ENCODE peak calls at places on chromosomes 5 and 9, in eight cellular contexts. L is T-helper 1 cell; Y is activated effector memory CD4-positive, alpha-beta T cell treated with anti-CD3 and anti-CD28 coated beads, Interleukin-2, amount 50 U/mL, for 16 hours; D is ovary; G is Calu3; C is lung; O is mesenteric fat pad; E is esophagus squamous epithelium. Q is an unnamed sample.
A peak's percentile ranks its signal among the peaks of the same experiment; 100 is the strongest.

GRCh38 chr5:81854485-81854884 is 103.6 kb upstream of the SSBP2 start:
- DNase-seq in Y (no peak), E (no peak), G (no peak), L (no peak), D (no peak), O (no peak), C (no peak), Q (no peak)

GRCh38 chr5:172043822-172044221 is 37.4 kb upstream of the FBXW11 start:
- DNase-seq in O (no peak), D (no peak), C (no peak), G (no peak), E (no peak), L (no peak), Y (no peak), Q (no peak)

GRCh38 chr5:119285070-119285916 is 70.5 kb upstream of the TNFAIP8 start:
- DNase-seq in E (no peak), Y (no peak), D (no peak), G (no peak), L (no peak), C (no peak), O (no peak), Q (peak; percentile 2)

GRCh38 chr5:177455036-177455660 is 8.5 kb downstream of the PRR7 start:
- DNase-seq in Y (peak; percentile 98), C (peak; percentile 83), O (no peak), D (peak; percentile 77), E (no peak), G (peak; percentile 99), L (peak; percentile 86), Q (no peak)

GRCh38 chr5:57097526-57097925 is 76.3 kb upstream of the GPBP1 start:
- DNase-seq in O (no peak), D (no peak), L (no peak), Y (no peak), E (no peak), C (no peak), G (no peak), Q (no peak)

GRCh38 chr9:27247756-27248155 is 49.2 kb downstream of the EQTN start:
- DNase-seq in E (no peak), Y (no peak), O (no peak), G (peak; percentile 63), D (no peak), C (peak; percentile 51), L (no peak), Q (peak; percentile 50)

GRCh38 chr5:80070338-80071056 is 35.3 kb downstream of the THBS4 start:
- DNase-seq in E (no peak), D (no peak), O (no peak), L (no peak), G (no peak), C (no peak), Y (no peak), Q (no peak)

GRCh38 chr5:58983496-58983895 is 400.6 kb downstream of the RAB3C start:
- DNase-seq in O (no peak), D (no peak), C (no peak), G (no peak), E (no peak), L (no peak), Y (no peak), Q (no peak)

GRCh38 chr9:89252910-89253309 is 58.1 kb upstream of the CKS2 start:
- DNase-seq in G (no peak), Y (no peak), C (no peak), O (no peak), D (no peak), L (no peak), E (no peak), Q (no peak)

GRCh38 chr5:93748875-93749397 is 7.5 kb upstream of the POU5F2 start:
- DNase-seq in C (no peak), D (no peak), G (no peak), Y (no peak), E (no peak), L (peak; percentile 10), O (no peak), Q (no peak)

GRCh38 chr5:94863951-94864350 is 245.5 kb downstream of the SLF1 start:
- DNase-seq in Y (no peak), L (no peak), D (no peak), O (no peak), E (no peak), C (no peak), G (no peak), Q (no peak)

GRCh38 chr9:13111778-13112177 is 167.7 kb downstream of the MPDZ start:
- DNase-seq in D (no peak), O (no peak), E (no peak), Y (no peak), C (no peak), G (no peak), L (no peak), Q (no peak)

GRCh38 chr9:35852267-35852815 is 17.9 kb downstream of the OR13J1 start:
- DNase-seq in L (no peak), D (no peak), G (no peak), E (no peak), O (peak; percentile 59), C (no peak), Y (no peak), Q (no peak)

GRCh38 chr9:99169982-99170761 is 51.6 kb downstream of the ALG2 start:
- DNase-seq in E (no peak), O (no peak), Y (no peak), D (no peak), L (no peak), G (no peak), C (no peak), Q (peak; percentile 44)

GRCh38 chr5:78613756-78614155 is 34.8 kb downstream of the LHFPL2 start:
- DNase-seq in C (no peak), Y (no peak), G (no peak), O (no peak), D (no peak), L (no peak), E (no peak), Q (peak; percentile 74)

GRCh38 chr5:173917788-173918786 is 29.9 kb downstream of the CPEB4 start:
- DNase-seq in G (peak; percentile 58), D (peak; percentile 59), C (no peak), O (no peak), E (no peak), L (peak; percentile 84), Y (peak; percentile 81), Q (peak; percentile 59)

GRCh38 chr5:103216137-103216536 is 42.4 kb upstream of the MACIR start:
- DNase-seq in G (no peak), O (no peak), D (no peak), Y (no peak), E (no peak), L (no peak), C (no peak), Q (no peak)

GRCh38 chr9:128192601-128193371 is 1.4 kb upstream of the CIZ1 start:
- DNase-seq in O (peak; percentile 91), E (no peak), G (peak; percentile 87), D (peak; percentile 77), L (no peak), Y (peak; percentile 84), C (peak; percentile 83), Q (peak; percentile 48)

GRCh38 chr5:162209005-162209605 is 141.5 kb downstream of the GABRG2 start:
- DNase-seq in C (no peak), G (no peak), D (no peak), L (peak; percentile 8), E (no peak), O (no peak), Y (no peak), Q (no peak)

GRCh38 chr9:133792721-133793470 is 54.7 kb upstream of the SARDH start:
- DNase-seq in E (no peak), Y (peak; percentile 81), G (peak; percentile 68), C (peak; percentile 75), O (peak; percentile 93), L (peak; percentile 25), D (peak; percentile 68), Q (peak; percentile 78)

GRCh38 chr5:16994576-16994975 is 58.5 kb upstream of the MYO10 start:
- DNase-seq in Y (no peak), L (no peak), G (no peak), D (no peak), O (no peak), C (no peak), E (no peak), Q (no peak)

GRCh38 chr5:88671808-88672499 is 211.0 kb downstream of the MEF2C start:
- DNase-seq in D (no peak), O (no peak), G (no peak), Y (no peak), L (no peak), E (no peak), C (no peak), Q (no peak)

GRCh38 chr9:127027694-127028093 is 94.7 kb downstream of the ANGPTL2 start:
- DNase-seq in Y (no peak), C (no peak), O (no peak), L (no peak), G (no peak), E (no peak), D (no peak), Q (no peak)

GRCh38 chr5:173712609-173713176 is 96.2 kb upstream of the BOD1 start:
- DNase-seq in G (no peak), O (no peak), C (no peak), D (no peak), L (no peak), E (no peak), Y (no peak), Q (no peak)

GRCh38 chr5:128904815-128905214 is 60.5 kb upstream of the SLC27A6 start:
- DNase-seq in E (no peak), C (no peak), Y (no peak), O (no peak), D (no peak), L (no peak), G (no peak), Q (no peak)

GRCh38 chr9:131590907-131591844 is 45.9 kb downstream of the PRRT1B start:
- DNase-seq in G (peak; percentile 76), C (peak; percentile 80), Y (peak; percentile 90), E (peak; percentile 38), O (no peak), L (peak; percentile 77), D (peak; percentile 71), Q (peak; percentile 54)

GRCh38 chr5:74127377-74128338 is 501.7 kb downstream of the ARHGEF28 start:
- DNase-seq in D (no peak), L (no peak), Y (no peak), E (no peak), O (no peak), G (peak; percentile 52), C (no peak), Q (no peak)

GRCh38 chr9:133658442-133659431 is 22.6 kb downstream of the DBH start:
- DNase-seq in O (no peak), Y (no peak), C (peak; percentile 56), E (no peak), L (no peak), G (peak; percentile 25), D (no peak), Q (peak; percentile 25)

GRCh38 chr5:167664222-167664804 is 627.1 kb upstream of the WWC1 start:
- DNase-seq in G (no peak), D (no peak), E (no peak), Y (no peak), L (no peak), O (no peak), C (no peak), Q (no peak)

GRCh38 chr5:69129413-69129812 is 35.6 kb downstream of the SLC30A5 start:
- DNase-seq in L (no peak), Y (no peak), G (no peak), D (no peak), E (no peak), O (no peak), C (no peak), Q (peak; percentile 0)

GRCh38 chr5:43033845-43034590 is 6.1 kb downstream of the ANXA2R start:
- DNase-seq in C (no peak), G (no peak), E (no peak), D (no peak), L (no peak), Y (no peak), O (no peak), Q (no peak)

GRCh38 chr5:150217874-150218692 is 28.2 kb downstream of the SLC6A7 start:
- DNase-seq in Y (peak; percentile 90), C (peak; percentile 79), L (peak; percentile 71), E (peak; percentile 17), O (no peak), G (peak; percentile 91), D (peak; percentile 78), Q (peak; percentile 52)

GRCh38 chr9:137128158-137129088 is 10.5 kb upstream of the GRIN1 start:
- DNase-seq in D (no peak), G (no peak), O (no peak), C (no peak), L (peak; percentile 29), Y (peak; percentile 72), E (no peak), Q (peak; percentile 75)

GRCh38 chr5:37816883-37817282 is 23.0 kb downstream of the GDNF start:
- DNase-seq in O (no peak), C (no peak), G (no peak), Y (no peak), E (no peak), D (no peak), L (no peak), Q (peak; percentile 17)